ENCODE peak calls at places on chromosomes 11 and 22, in six cellular contexts. K is H7; G is heart left ventricle; Q is neuronal stem cell; D is CD8-positive, alpha-beta memory T cell; C is CD4-positive, CD25-positive, alpha-beta regulatory T cell. X is an unnamed sample.
A peak's percentile ranks its signal among the peaks of the same experiment; 100 is the strongest.

GRCh38 chr11:68690671-68691401 is 6.5 kb downstream of the GAL start:
- DNase-seq in K (peak; percentile 51), G (no peak), Q (no peak), D (no peak), C (peak; percentile 39), X (no peak)

GRCh38 chr11:33179431-33179830 is 18.2 kb upstream of the CSTF3 start:
- DNase-seq in K (no peak), G (no peak), Q (no peak), D (no peak), C (no peak), X (no peak)

GRCh38 chr11:111469200-111469599 is 43.0 kb downstream of the BTG4 start:
- DNase-seq in K (no peak), G (no peak), Q (no peak), D (no peak), C (no peak), X (no peak)

GRCh38 chr11:27201454-27202302 is 161.1 kb downstream of the BBOX1 start:
- DNase-seq in K (no peak), G (peak; percentile 82), Q (no peak), D (no peak), C (no peak), X (peak; percentile 68)

GRCh38 chr11:116702772-116703360 is 69.9 kb downstream of the BUD13 start:
- DNase-seq in K (peak; percentile 41), G (no peak), Q (no peak), D (no peak), C (no peak), X (no peak)

GRCh38 chr11:60842688-60843605 is 1.0 kb downstream of the CCDC86 start:
- DNase-seq in K (peak; percentile 47), G (no peak), Q (no peak), D (no peak), C (no peak), X (no peak)

GRCh38 chr11:78432058-78432515 is 14.5 kb upstream of the GAB2 start:
- DNase-seq in K (no peak), G (no peak), Q (no peak), D (no peak), C (no peak), X (no peak)

GRCh38 chr11:70159612-70160570 is 43.2 kb upstream of the FADD start:
- DNase-seq in K (peak; percentile 59), G (no peak), Q (no peak), D (no peak), C (no peak), X (no peak)

GRCh38 chr11:72821920-72822799 is 7.9 kb downstream of the ATG16L2 start:
- DNase-seq in K (peak; percentile 100), G (peak; percentile 89), Q (peak; percentile 93), D (peak; percentile 92), C (peak; percentile 76), X (peak; percentile 88)

GRCh38 chr11:79672786-79673185 is 232.0 kb upstream of the TENM4 start:
- DNase-seq in K (no peak), G (no peak), Q (no peak), D (no peak), C (no peak), X (no peak)

GRCh38 chr11:111836766-111837165 is 34.6 kb downstream of the ALG9 start:
- DNase-seq in K (no peak), G (no peak), Q (no peak), D (no peak), C (no peak), X (no peak)

GRCh38 chr22:42623301-42623751 is 8.6 kb upstream of the POLDIP3 start:
- DNase-seq in K (no peak), G (no peak), Q (no peak), D (no peak), C (no peak), X (no peak)

GRCh38 chr11:75270896-75271415 is 30.4 kb downstream of the TPBGL start:
- DNase-seq in K (peak; percentile 71), G (peak; percentile 17), Q (no peak), D (no peak), C (peak; percentile 28), X (peak; percentile 3)

GRCh38 chr11:7060828-7061227 is 28.0 kb upstream of the RBMXL2 start:
- DNase-seq in K (no peak), G (no peak), Q (no peak), D (no peak), C (no peak), X (no peak)

GRCh38 chr22:32325416-32325801 is 32.3 kb upstream of the RFPL3 start:
- DNase-seq in K (no peak), G (no peak), Q (no peak), D (no peak), C (no peak), X (no peak)

GRCh38 chr11:9750551-9750950 is 86.7 kb downstream of the SWAP70 start:
- DNase-seq in K (peak; percentile 6), G (no peak), Q (no peak), D (no peak), C (no peak), X (no peak)

GRCh38 chr11:9747229-9747628 is 83.4 kb downstream of the SWAP70 start:
- DNase-seq in K (no peak), G (no peak), Q (no peak), D (no peak), C (no peak), X (no peak)

GRCh38 chr11:9745411-9746211 is 81.7 kb downstream of the SWAP70 start:
- DNase-seq in K (no peak), G (no peak), Q (no peak), D (no peak), C (no peak), X (no peak)

GRCh38 chr11:9748361-9748970 is 84.6 kb downstream of the SWAP70 start:
- DNase-seq in K (peak; percentile 76), G (peak; percentile 57), Q (no peak), D (peak; percentile 30), C (peak; percentile 66), X (no peak)

GRCh38 chr11:9747816-9748215 is 83.9 kb downstream of the SWAP70 start:
- DNase-seq in K (no peak), G (no peak), Q (no peak), D (no peak), C (no peak), X (no peak)
- H3K36me3 ChIP-seq in K (no peaks in the 10 kb centered on the region), G (peaks cover 72% of the 10 kb centered on the region), Q (peaks cover 40% of the 10 kb centered on the region), D (no peaks in the 10 kb centered on the region), C (peaks cover 2% of the 10 kb centered on the region), X (peaks cover 31% of the 10 kb centered on the region)

DNA sequence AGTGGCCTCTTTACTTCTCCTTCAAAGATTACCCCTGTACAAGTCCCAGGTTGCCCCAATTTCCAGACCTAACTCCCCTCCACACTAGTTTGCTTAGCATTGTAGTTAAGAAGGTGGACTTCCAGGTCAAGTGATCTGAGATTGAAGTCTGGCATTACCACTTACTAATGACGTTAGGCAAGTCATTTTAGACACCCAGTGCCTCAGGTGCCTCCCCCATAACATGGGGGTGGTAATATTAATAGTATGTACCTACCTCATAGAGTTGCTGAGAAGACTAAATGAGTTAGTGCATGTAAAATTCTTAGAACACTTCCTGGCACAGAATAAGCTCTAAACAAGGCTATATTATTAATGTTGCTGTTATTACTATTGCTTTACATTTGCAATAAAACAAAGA is 93.4 kb downstream of the SPON1 start:
- DNase-seq in K (no peak), G (no peak), Q (no peak), D (no peak), C (no peak), X (no peak)
- H3K36me3 ChIP-seq in K (no peaks in the 10 kb centered on the region), G (no peaks in the 10 kb centered on the region), Q (no peaks in the 10 kb centered on the region), D (no peaks in the 10 kb centered on the region), C (no peaks in the 10 kb centered on the region), X (no peaks in the 10 kb centered on the region)

GRCh38 chr11:18332891-18333290 is 10.5 kb downstream of the GTF2H1 start:
- DNase-seq in K (no peak), G (no peak), Q (no peak), D (no peak), C (no peak), X (no peak)
- H3K36me3 ChIP-seq in K (peaks cover 8% of the 10 kb centered on the region), G (peaks cover 73% of the 10 kb centered on the region), Q (peaks cover 88% of the 10 kb centered on the region), D (peaks cover 29% of the 10 kb centered on the region), C (peaks cover 53% of the 10 kb centered on the region), X (peaks cover 75% of the 10 kb centered on the region)

GRCh38 chr11:121561716-121562115 is 108.9 kb upstream of the SORL1-AS1 start:
- DNase-seq in K (no peak), G (no peak), Q (no peak), D (no peak), C (no peak), X (no peak)
- H3K36me3 ChIP-seq in K (peaks cover 11% of the 10 kb centered on the region), G (no peaks in the 10 kb centered on the region), Q (peaks cover 44% of the 10 kb centered on the region), D (peaks cover 69% of the 10 kb centered on the region), C (peaks cover 96% of the 10 kb centered on the region), X (peaks cover 3% of the 10 kb centered on the region)

GRCh38 chr11:67177399-67178281 is 58.6 kb downstream of the KDM2A start:
- DNase-seq in K (no peak), G (no peak), Q (no peak), D (no peak), C (no peak), X (no peak)

GRCh38 chr11:67178878-67179277 is 59.8 kb downstream of the KDM2A start:
- DNase-seq in K (no peak), G (no peak), Q (no peak), D (no peak), C (no peak), X (no peak)

GRCh38 chr11:67174311-67174710 is 55.2 kb downstream of the KDM2A start:
- DNase-seq in K (no peak), G (no peak), Q (no peak), D (no peak), C (no peak), X (no peak)

GRCh38 chr11:67178421-67178820 is 59.4 kb downstream of the KDM2A start:
- DNase-seq in K (no peak), G (no peak), Q (no peak), D (no peak), C (no peak), X (no peak)

DNA sequence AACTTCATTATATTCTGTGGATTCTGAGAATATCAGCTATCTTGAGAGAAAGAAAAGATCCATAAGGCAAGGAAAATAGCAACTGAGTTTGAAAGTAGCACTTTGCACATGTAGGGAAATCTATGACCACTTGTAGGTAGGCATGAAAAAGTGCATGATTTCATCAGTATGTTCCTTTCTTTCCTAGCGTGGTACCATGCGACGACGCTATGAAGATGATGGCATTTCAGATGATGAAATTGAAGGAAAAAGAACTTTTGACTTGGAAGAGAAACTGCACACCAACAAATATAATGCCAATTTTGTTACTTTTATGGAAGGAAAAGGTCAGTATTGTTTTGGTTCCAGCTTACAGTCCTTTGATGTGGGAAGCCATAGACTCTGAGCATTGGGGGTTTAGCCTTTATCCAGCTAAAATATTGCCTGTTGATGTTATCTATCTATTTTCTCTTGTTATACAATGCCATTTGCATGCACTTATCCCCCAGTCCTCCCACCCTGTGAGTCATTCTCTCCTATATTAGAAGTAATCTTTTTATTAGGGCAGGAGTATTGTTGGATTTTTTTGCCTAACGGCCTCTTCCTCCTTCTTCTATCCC is 60.9 kb downstream of the KDM2A start:
- DNase-seq in K (no peak), G (no peak), Q (no peak), D (no peak), C (no peak), X (no peak)
- H3K36me3 ChIP-seq in K (no peaks in the 10 kb centered on the region), G (peaks cover 62% of the 10 kb centered on the region), Q (peaks cover 52% of the 10 kb centered on the region), D (peaks cover 42% of the 10 kb centered on the region), C (peaks cover 51% of the 10 kb centered on the region), X (peaks cover 51% of the 10 kb centered on the region)